ENCODE peak calls at places on chromosomes 13 and 19, in nine cellular contexts. One of them, this sample, is unnamed.
A peak's percentile ranks its signal among the peaks of the same experiment; 100 is the strongest.

GRCh38 chr13:110274687-110275086 is 32.3 kb downstream of the COL4A1 start:
- DNase-seq in astrocyte: no peak
- DNase-seq in fibroblast of mammary gland: no peak
- DNase-seq in epithelial cell of esophagus: no peak
- DNase-seq in brain microvascular endothelial cell: no peak
- DNase-seq in uterus: no peak
- DNase-seq in tibial nerve: no peak
- DNase-seq in NB4: peak; percentile 12
- DNase-seq in psoas muscle: no peak
- DNase-seq in this sample: no peak

GRCh38 chr19:38417544-38418506 is 8.2 kb downstream of the RASGRP4 start:
- DNase-seq in NB4: peak; percentile 69
- DNase-seq in psoas muscle: peak; percentile 80
- DNase-seq in epithelial cell of esophagus: peak; percentile 35
- DNase-seq in fibroblast of mammary gland: no peak
- DNase-seq in brain microvascular endothelial cell: no peak
- DNase-seq in uterus: no peak
- DNase-seq in astrocyte: no peak
- DNase-seq in tibial nerve: no peak
- DNase-seq in this sample: peak; percentile 68

GRCh38 chr19:6161271-6161850 is 25.9 kb downstream of the ACSBG2 start:
- DNase-seq in astrocyte: no peak
- DNase-seq in epithelial cell of esophagus: peak; percentile 5
- DNase-seq in brain microvascular endothelial cell: no peak
- DNase-seq in psoas muscle: no peak
- DNase-seq in fibroblast of mammary gland: peak; percentile 6
- DNase-seq in tibial nerve: no peak
- DNase-seq in NB4: peak; percentile 66
- DNase-seq in uterus: peak; percentile 17
- DNase-seq in this sample: peak; percentile 83

GRCh38 chr13:110330491-110331001 is 23.5 kb downstream of the COL4A2 start:
- DNase-seq in brain microvascular endothelial cell: peak; percentile 66
- DNase-seq in fibroblast of mammary gland: peak; percentile 72
- DNase-seq in uterus: no peak
- DNase-seq in epithelial cell of esophagus: no peak
- DNase-seq in NB4: no peak
- DNase-seq in tibial nerve: no peak
- DNase-seq in psoas muscle: no peak
- DNase-seq in astrocyte: peak; percentile 81
- DNase-seq in this sample: no peak

GRCh38 chr13:113927661-113928581 is 46.0 kb downstream of the C13orf46 start:
- DNase-seq in uterus: peak; percentile 83
- DNase-seq in epithelial cell of esophagus: peak; percentile 81
- DNase-seq in tibial nerve: peak; percentile 60
- DNase-seq in astrocyte: peak; percentile 87
- DNase-seq in brain microvascular endothelial cell: peak; percentile 71
- DNase-seq in fibroblast of mammary gland: peak; percentile 99
- DNase-seq in NB4: no peak
- DNase-seq in psoas muscle: peak; percentile 84
- DNase-seq in this sample: no peak

GRCh38 chr19:16386619-16387240 is 62.1 kb downstream of the KLF2 start:
- DNase-seq in epithelial cell of esophagus: peak; percentile 65
- DNase-seq in astrocyte: peak; percentile 32
- DNase-seq in tibial nerve: no peak
- DNase-seq in fibroblast of mammary gland: peak; percentile 64
- DNase-seq in brain microvascular endothelial cell: peak; percentile 61
- DNase-seq in NB4: peak; percentile 72
- DNase-seq in uterus: peak; percentile 61
- DNase-seq in psoas muscle: peak; percentile 64
- DNase-seq in this sample: peak; percentile 78

GRCh38 chr13:73767747-73768315 is 366.4 kb downstream of the KLF12 start:
- DNase-seq in brain microvascular endothelial cell: no peak
- DNase-seq in tibial nerve: no peak
- DNase-seq in epithelial cell of esophagus: peak; percentile 19
- DNase-seq in uterus: no peak
- DNase-seq in astrocyte: no peak
- DNase-seq in fibroblast of mammary gland: no peak
- DNase-seq in psoas muscle: no peak
- DNase-seq in NB4: peak; percentile 7
- DNase-seq in this sample: peak; percentile 28

GRCh38 chr13:100633461-100633860 is 41.1 kb downstream of the TMTC4 start:
- DNase-seq in uterus: no peak
- DNase-seq in brain microvascular endothelial cell: peak; percentile 27
- DNase-seq in NB4: no peak
- DNase-seq in astrocyte: peak; percentile 99
- DNase-seq in epithelial cell of esophagus: peak; percentile 98
- DNase-seq in psoas muscle: no peak
- DNase-seq in fibroblast of mammary gland: peak; percentile 93
- DNase-seq in tibial nerve: no peak
- DNase-seq in this sample: no peak

GRCh38 chr19:19643158-19644053 is at the start of gene GMIP:
- DNase-seq in uterus: peak; percentile 78
- DNase-seq in epithelial cell of esophagus: peak; percentile 73
- DNase-seq in psoas muscle: peak; percentile 82
- DNase-seq in astrocyte: no peak
- DNase-seq in fibroblast of mammary gland: peak; percentile 32
- DNase-seq in tibial nerve: peak; percentile 40
- DNase-seq in brain microvascular endothelial cell: no peak
- DNase-seq in NB4: peak; percentile 88
- DNase-seq in this sample: peak; percentile 91

GRCh38 chr19:7505682-7506384 is 10.1 kb upstream of the ZNF358 start:
- DNase-seq in astrocyte: no peak
- DNase-seq in NB4: no peak
- DNase-seq in brain microvascular endothelial cell: no peak
- DNase-seq in psoas muscle: no peak
- DNase-seq in uterus: no peak
- DNase-seq in tibial nerve: no peak
- DNase-seq in fibroblast of mammary gland: no peak
- DNase-seq in epithelial cell of esophagus: no peak
- DNase-seq in this sample: peak; percentile 35

GRCh38 chr19:40424637-40425449 is 949 bp downstream of the SERTAD1 start:
- DNase-seq in psoas muscle: no peak
- DNase-seq in astrocyte: no peak
- DNase-seq in epithelial cell of esophagus: no peak
- DNase-seq in tibial nerve: no peak
- DNase-seq in brain microvascular endothelial cell: peak; percentile 11
- DNase-seq in NB4: no peak
- DNase-seq in uterus: no peak
- DNase-seq in fibroblast of mammary gland: no peak
- DNase-seq in this sample: peak; percentile 24

GRCh38 chr13:110055089-110055488 is 251.9 kb downstream of the COL4A1 start:
- DNase-seq in astrocyte: peak; percentile 75
- DNase-seq in tibial nerve: no peak
- DNase-seq in NB4: no peak
- DNase-seq in fibroblast of mammary gland: peak; percentile 18
- DNase-seq in brain microvascular endothelial cell: no peak
- DNase-seq in psoas muscle: no peak
- DNase-seq in epithelial cell of esophagus: peak; percentile 7
- DNase-seq in uterus: no peak
- DNase-seq in this sample: peak; percentile 38

GRCh38 chr19:13051581-13052165 is 51.0 kb downstream of the LYL1 start:
- DNase-seq in NB4: peak; percentile 61
- DNase-seq in tibial nerve: peak; percentile 56
- DNase-seq in uterus: peak; percentile 74
- DNase-seq in astrocyte: no peak
- DNase-seq in brain microvascular endothelial cell: no peak
- DNase-seq in fibroblast of mammary gland: no peak
- DNase-seq in epithelial cell of esophagus: peak; percentile 59
- DNase-seq in psoas muscle: peak; percentile 88
- DNase-seq in this sample: peak; percentile 18

GRCh38 chr13:51067376-51068125 is 43.5 kb downstream of the C13orf42 start:
- DNase-seq in fibroblast of mammary gland: no peak
- DNase-seq in astrocyte: no peak
- DNase-seq in tibial nerve: no peak
- DNase-seq in uterus: no peak
- DNase-seq in NB4: no peak
- DNase-seq in brain microvascular endothelial cell: no peak
- DNase-seq in psoas muscle: no peak
- DNase-seq in epithelial cell of esophagus: no peak
- DNase-seq in this sample: no peak

GRCh38 chr19:46347985-46348384 is 1.1 kb downstream of the PPP5C start:
- DNase-seq in psoas muscle: no peak
- DNase-seq in brain microvascular endothelial cell: no peak
- DNase-seq in fibroblast of mammary gland: no peak
- DNase-seq in NB4: peak; percentile 40
- DNase-seq in uterus: no peak
- DNase-seq in epithelial cell of esophagus: no peak
- DNase-seq in tibial nerve: no peak
- DNase-seq in astrocyte: no peak
- DNase-seq in this sample: no peak
- H3K4me3 ChIP-seq in psoas muscle: peak overlapping the region; percentile 100
- H3K4me3 ChIP-seq in brain microvascular endothelial cell: peak overlapping the region; percentile 99
- H3K4me3 ChIP-seq in fibroblast of mammary gland: peak overlapping the region; percentile 94
- H3K4me3 ChIP-seq in NB4: peak overlapping the region; percentile 88
- H3K4me3 ChIP-seq in uterus: no peak overlapping the region
- H3K4me3 ChIP-seq in epithelial cell of esophagus: peak overlapping the region; percentile 61
- H3K4me3 ChIP-seq in tibial nerve: no peak overlapping the region
- H3K4me3 ChIP-seq in astrocyte: peak overlapping the region; percentile 92
- H3K4me3 ChIP-seq in this sample: peak overlapping the region; percentile 90

GRCh38 chr13:112887151-112887550 is 81.9 kb upstream of the MCF2L start:
- DNase-seq in fibroblast of mammary gland: no peak
- DNase-seq in epithelial cell of esophagus: no peak
- DNase-seq in NB4: no peak
- DNase-seq in astrocyte: no peak
- DNase-seq in psoas muscle: peak; percentile 8
- DNase-seq in tibial nerve: no peak
- DNase-seq in uterus: no peak
- DNase-seq in brain microvascular endothelial cell: no peak
- DNase-seq in this sample: no peak
- TF ChIP-seq CTCF in fibroblast of mammary gland: no peak
- TF ChIP-seq CTCF in epithelial cell of esophagus: no peak
- TF ChIP-seq CTCF in NB4: no peak
- TF ChIP-seq CTCF in astrocyte: no peak
- TF ChIP-seq CTCF in psoas muscle: no peak
- TF ChIP-seq CTCF in tibial nerve: no peak
- TF ChIP-seq CTCF in uterus: no peak
- TF ChIP-seq CTCF in brain microvascular endothelial cell: no peak
- TF ChIP-seq CTCF in this sample: no peak

GRCh38 chr13:26011996-26012688 is 39.7 kb downstream of the SHISA2 start:
- DNase-seq in uterus: no peak
- DNase-seq in psoas muscle: no peak
- DNase-seq in NB4: no peak
- DNase-seq in fibroblast of mammary gland: no peak
- DNase-seq in epithelial cell of esophagus: no peak
- DNase-seq in tibial nerve: no peak
- DNase-seq in brain microvascular endothelial cell: no peak
- DNase-seq in astrocyte: no peak
- DNase-seq in this sample: no peak
- H3K4me3 ChIP-seq in uterus: no peak overlapping the region
- H3K4me3 ChIP-seq in psoas muscle: peak overlapping the region; percentile 36
- H3K4me3 ChIP-seq in NB4: no peak overlapping the region
- H3K4me3 ChIP-seq in fibroblast of mammary gland: no peak overlapping the region
- H3K4me3 ChIP-seq in epithelial cell of esophagus: peak overlapping the region; percentile 10
- H3K4me3 ChIP-seq in tibial nerve: peak overlapping the region; percentile 16
- H3K4me3 ChIP-seq in brain microvascular endothelial cell: peak overlapping the region; percentile 55
- H3K4me3 ChIP-seq in astrocyte: no peak overlapping the region
- H3K4me3 ChIP-seq in this sample: no peak overlapping the region

DNA sequence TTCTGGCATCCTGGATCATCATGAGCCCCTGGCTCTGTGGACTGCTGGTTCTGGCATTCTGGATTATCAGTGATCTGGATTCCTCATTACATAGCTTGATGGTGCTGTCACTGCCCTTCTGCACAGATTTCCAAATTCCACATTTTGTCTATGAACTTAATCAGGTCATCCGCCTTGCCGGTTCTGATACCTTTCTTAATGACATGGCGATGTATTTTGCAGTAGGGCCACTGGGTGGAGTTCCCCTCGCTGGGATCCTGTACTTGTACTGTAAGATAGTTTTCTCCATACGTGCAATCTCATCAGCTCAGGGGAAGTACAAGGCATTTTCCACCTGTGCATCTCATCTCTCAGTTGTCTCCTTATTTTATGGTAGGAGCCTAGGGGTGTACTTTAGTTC is 24.4 kb upstream of the OR7C2 start:
- DNase-seq in fibroblast of mammary gland: no peak
- DNase-seq in brain microvascular endothelial cell: no peak
- DNase-seq in astrocyte: no peak
- DNase-seq in psoas muscle: no peak
- DNase-seq in tibial nerve: no peak
- DNase-seq in uterus: no peak
- DNase-seq in NB4: peak; percentile 60
- DNase-seq in epithelial cell of esophagus: no peak
- DNase-seq in this sample: peak; percentile 3
- TF ChIP-seq CTCF in fibroblast of mammary gland: no peak
- TF ChIP-seq CTCF in brain microvascular endothelial cell: no peak
- TF ChIP-seq CTCF in astrocyte: no peak
- TF ChIP-seq CTCF in psoas muscle: no peak
- TF ChIP-seq CTCF in tibial nerve: no peak
- TF ChIP-seq CTCF in uterus: no peak
- TF ChIP-seq CTCF in NB4: no peak
- TF ChIP-seq CTCF in epithelial cell of esophagus: no peak
- TF ChIP-seq CTCF in this sample: no peak

DNA sequence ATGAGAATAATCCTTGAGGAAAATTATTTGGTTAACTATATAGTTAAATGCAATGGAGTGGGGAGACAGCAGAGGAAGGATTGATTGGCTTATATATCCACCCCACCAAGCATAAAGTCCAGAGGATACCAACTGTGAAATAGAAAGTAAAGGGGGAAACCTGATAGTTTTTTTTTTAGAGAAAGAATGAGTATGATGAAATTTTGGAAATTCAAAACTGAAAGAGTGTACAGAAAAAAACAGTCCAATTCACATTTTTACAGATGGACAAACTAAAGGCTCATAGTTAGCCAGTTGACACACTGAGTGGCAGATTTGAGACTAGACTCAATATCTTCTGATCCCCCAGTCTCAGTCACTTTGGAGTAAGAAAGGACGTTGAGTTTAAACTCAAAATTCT is 51.1 kb downstream of the FNDC3A start:
- DNase-seq in fibroblast of mammary gland: no peak
- DNase-seq in NB4: no peak
- DNase-seq in brain microvascular endothelial cell: no peak
- DNase-seq in tibial nerve: no peak
- DNase-seq in psoas muscle: no peak
- DNase-seq in astrocyte: no peak
- DNase-seq in uterus: no peak
- DNase-seq in epithelial cell of esophagus: no peak
- DNase-seq in this sample: no peak
- H3K4me3 ChIP-seq in fibroblast of mammary gland: no peak overlapping the region
- H3K4me3 ChIP-seq in NB4: no peak overlapping the region
- H3K4me3 ChIP-seq in brain microvascular endothelial cell: no peak overlapping the region
- H3K4me3 ChIP-seq in tibial nerve: no peak overlapping the region
- H3K4me3 ChIP-seq in psoas muscle: no peak overlapping the region
- H3K4me3 ChIP-seq in astrocyte: no peak overlapping the region
- H3K4me3 ChIP-seq in uterus: no peak overlapping the region
- H3K4me3 ChIP-seq in epithelial cell of esophagus: no peak overlapping the region
- H3K4me3 ChIP-seq in this sample: no peak overlapping the region

DNA sequence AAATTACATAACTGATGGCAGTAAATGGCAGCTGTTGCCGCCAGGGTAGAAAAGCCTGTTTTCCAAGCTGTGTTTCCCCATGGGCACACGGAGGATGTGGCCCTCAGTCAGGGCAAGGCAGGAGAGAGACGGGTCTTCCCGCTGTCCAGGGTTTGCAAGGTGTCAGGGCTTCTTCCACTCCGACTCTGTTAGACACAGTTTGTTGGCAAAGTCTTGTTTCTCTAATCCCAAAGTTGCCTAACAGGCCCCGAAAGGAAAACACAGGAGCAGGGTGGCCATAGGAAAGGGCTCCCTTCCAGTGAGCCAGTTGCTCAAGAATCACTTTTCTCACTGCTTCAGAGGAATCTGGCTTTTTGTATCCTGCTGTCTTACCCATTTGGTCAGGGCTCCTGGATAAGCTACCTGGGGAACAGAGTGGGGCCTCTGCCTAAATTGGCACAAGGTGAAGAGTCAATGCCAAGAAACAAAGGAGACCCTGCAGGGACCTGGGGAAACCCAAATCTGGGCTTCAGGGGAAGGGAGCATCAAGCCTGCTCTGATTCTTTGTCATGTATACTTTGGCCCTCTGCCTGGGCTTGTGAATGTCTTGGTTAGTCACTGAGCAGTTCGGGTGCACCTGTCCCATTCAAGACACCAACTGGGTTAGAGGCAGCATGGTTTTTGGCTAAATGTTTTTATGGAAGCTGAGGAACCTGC is 29.0 kb upstream of the CXCL17 start:
- DNase-seq in uterus: no peak
- DNase-seq in NB4: no peak
- DNase-seq in fibroblast of mammary gland: peak; percentile 31
- DNase-seq in brain microvascular endothelial cell: peak; percentile 9
- DNase-seq in epithelial cell of esophagus: peak; percentile 64
- DNase-seq in psoas muscle: no peak
- DNase-seq in tibial nerve: no peak
- DNase-seq in astrocyte: no peak
- DNase-seq in this sample: no peak
- TF ChIP-seq CTCF in uterus: no peak
- TF ChIP-seq CTCF in NB4: no peak
- TF ChIP-seq CTCF in fibroblast of mammary gland: no peak
- TF ChIP-seq CTCF in brain microvascular endothelial cell: no peak
- TF ChIP-seq CTCF in epithelial cell of esophagus: no peak
- TF ChIP-seq CTCF in psoas muscle: no peak
- TF ChIP-seq CTCF in tibial nerve: no peak
- TF ChIP-seq CTCF in astrocyte: no peak
- TF ChIP-seq CTCF in this sample: no peak